ENCODE peak calls at places on chromosomes 4 and X, in ten cellular contexts. V, I, S, J, Y, F, Q, P, W and K are unnamed samples.
A peak's percentile ranks its signal among the peaks of the same experiment; 100 is the strongest.

GRCh38 chrX:30659421-30659820 is 6.2 kb downstream of the GK start:
- DNase-seq in V (no peak), I (no peak), S (peak; percentile 95), J (no peak), Y (no peak), F (peak; percentile 83), Q (no peak), P (peak; percentile 92), W (no peak), K (peak; percentile 91)

GRCh38 chrX:55582447-55582846 is 40.8 kb upstream of the FOXR2 start:
- DNase-seq in V (no peak), I (no peak), S (no peak), J (no peak), Y (no peak), F (no peak), Q (no peak), P (no peak), W (no peak), K (no peak)

GRCh38 chrX:27276751-27277150 is 186.4 kb downstream of the PPP4R3C start:
- DNase-seq in V (no peak), I (no peak), S (no peak), J (no peak), Y (no peak), F (peak; percentile 14), Q (no peak), P (peak; percentile 64), W (no peak), K (no peak)

GRCh38 chr4:54731552-54731951 is 73.8 kb downstream of the KIT start:
- DNase-seq in V (no peak), I (no peak), S (no peak), J (no peak), Y (no peak), F (no peak), Q (no peak), P (no peak), W (no peak), K (no peak)

GRCh38 chr4:155639674-155640529 is 26.7 kb upstream of the GUCY1A1 start:
- DNase-seq in V (no peak), I (no peak), S (no peak), J (no peak), Y (no peak), F (no peak), Q (peak; percentile 6), P (no peak), W (no peak), K (no peak)

GRCh38 chr4:76996445-76996844 is 46.9 kb downstream of the SEPTIN11 start:
- DNase-seq in V (no peak), I (no peak), S (no peak), J (no peak), Y (no peak), F (no peak), Q (no peak), P (no peak), W (no peak), K (no peak)

GRCh38 chr4:157291071-157291470 is 70.5 kb downstream of the GRIA2 start:
- DNase-seq in V (no peak), I (no peak), S (no peak), J (no peak), Y (no peak), F (peak; percentile 2), Q (no peak), P (no peak), W (no peak), K (peak; percentile 51)

GRCh38 chr4:168200685-168201084 is 108.3 kb downstream of the ANXA10 start:
- DNase-seq in V (no peak), I (no peak), S (peak; percentile 61), J (no peak), Y (no peak), F (no peak), Q (no peak), P (no peak), W (no peak), K (peak; percentile 55)

GRCh38 chrX:10648608-10649007 is 28.2 kb upstream of the MID1 start:
- DNase-seq in V (no peak), I (no peak), S (peak; percentile 78), J (no peak), Y (no peak), F (peak; percentile 8), Q (no peak), P (no peak), W (no peak), K (no peak)

GRCh38 chr4:173413043-173413442 is 14.1 kb upstream of the SCRG1 start:
- DNase-seq in V (no peak), I (no peak), S (peak; percentile 57), J (no peak), Y (no peak), F (no peak), Q (no peak), P (no peak), W (no peak), K (no peak)

GRCh38 chrX:51759055-51759454 is 15.8 kb downstream of the GSPT2 start:
- DNase-seq in V (no peak), I (no peak), S (no peak), J (no peak), Y (no peak), F (no peak), Q (no peak), P (peak; percentile 27), W (no peak), K (no peak)

GRCh38 chr4:4862665-4863482 is 3.4 kb downstream of the MSX1 start:
- DNase-seq in V (no peak), I (no peak), S (no peak), J (no peak), Y (no peak), F (no peak), Q (no peak), P (no peak), W (no peak), K (no peak)

GRCh38 chrX:43892471-43892870 is 10.2 kb upstream of the MAOB start:
- DNase-seq in V (no peak), I (no peak), S (no peak), J (no peak), Y (no peak), F (no peak), Q (no peak), P (no peak), W (no peak), K (no peak)

GRCh38 chr4:38815879-38816782 is 11.5 kb upstream of the TLR1 start:
- DNase-seq in V (no peak), I (no peak), S (peak; percentile 77), J (no peak), Y (no peak), F (peak; percentile 8), Q (no peak), P (peak; percentile 16), W (no peak), K (peak; percentile 8)